ENCODE peak calls at places on chromosomes 4 and X, in six cellular contexts. One of them, this sample, is unnamed.

GRCh38 chr4:128061566-128062536 is 739 bp downstream of the LARP1B start:
- DNase-seq in hepatic stellate cell: peak
- DNase-seq in iris pigment epithelial cell: peak
- DNase-seq in iPS-NIHi11: peak
- DNase-seq in K562: peak
- DNase-seq in cardiac muscle cell: peak
- DNase-seq in this sample: peak

GRCh38 chr4:151174784-151175183 is 75.4 kb downstream of the RPS3A start:
- DNase-seq in iris pigment epithelial cell: no peak
- DNase-seq in iPS-NIHi11: no peak
- DNase-seq in K562: no peak
- DNase-seq in hepatic stellate cell: no peak
- DNase-seq in cardiac muscle cell: no peak
- DNase-seq in this sample: no peak

GRCh38 chrX:44873415-44874270 is 655 bp downstream of the KDM6A start:
- DNase-seq in K562: peak
- DNase-seq in cardiac muscle cell: peak
- DNase-seq in iPS-NIHi11: peak
- DNase-seq in iris pigment epithelial cell: peak
- DNase-seq in hepatic stellate cell: peak
- DNase-seq in this sample: peak

GRCh38 chr4:168540086-168540864 is 43.4 kb downstream of the PALLD start:
- DNase-seq in cardiac muscle cell: peak
- DNase-seq in iPS-NIHi11: no peak
- DNase-seq in iris pigment epithelial cell: peak
- DNase-seq in hepatic stellate cell: peak
- DNase-seq in K562: no peak
- DNase-seq in this sample: no peak

GRCh38 chrX:74353984-74354383 is 50.0 kb downstream of the ZCCHC13 start:
- DNase-seq in iPS-NIHi11: no peak
- DNase-seq in hepatic stellate cell: no peak
- DNase-seq in cardiac muscle cell: no peak
- DNase-seq in iris pigment epithelial cell: no peak
- DNase-seq in K562: no peak
- DNase-seq in this sample: no peak

GRCh38 chr4:15963001-15963451 is at the start of gene FGFBP2:
- DNase-seq in iPS-NIHi11: peak
- DNase-seq in K562: no peak
- DNase-seq in hepatic stellate cell: peak
- DNase-seq in iris pigment epithelial cell: peak
- DNase-seq in cardiac muscle cell: peak
- DNase-seq in this sample: peak

GRCh38 chrX:49271341-49271740 is 1.7 kb downstream of the PPP1R3F start:
- DNase-seq in iris pigment epithelial cell: no peak
- DNase-seq in cardiac muscle cell: no peak
- DNase-seq in K562: no peak
- DNase-seq in iPS-NIHi11: no peak
- DNase-seq in hepatic stellate cell: no peak
- DNase-seq in this sample: no peak

GRCh38 chrX:150408561-150408960 is 45.4 kb downstream of the MAMLD1 start:
- DNase-seq in K562: no peak
- DNase-seq in hepatic stellate cell: no peak
- DNase-seq in iris pigment epithelial cell: no peak
- DNase-seq in iPS-NIHi11: no peak
- DNase-seq in cardiac muscle cell: no peak
- DNase-seq in this sample: no peak

GRCh38 chrX:71911731-71912050 is 1.0 kb downstream of the NHSL2 start:
- DNase-seq in K562: no peak
- DNase-seq in iPS-NIHi11: no peak
- DNase-seq in hepatic stellate cell: no peak
- DNase-seq in iris pigment epithelial cell: no peak
- DNase-seq in cardiac muscle cell: peak
- DNase-seq in this sample: no peak

GRCh38 chr4:84809946-84810345 is 156.5 kb downstream of the WDFY3 start:
- DNase-seq in hepatic stellate cell: no peak
- DNase-seq in K562: no peak
- DNase-seq in cardiac muscle cell: no peak
- DNase-seq in iris pigment epithelial cell: no peak
- DNase-seq in iPS-NIHi11: no peak
- DNase-seq in this sample: no peak

GRCh38 chr4:142291299-142291698 is 554.8 kb downstream of the INPP4B start:
- DNase-seq in K562: no peak
- DNase-seq in hepatic stellate cell: no peak
- DNase-seq in cardiac muscle cell: no peak
- DNase-seq in iPS-NIHi11: no peak
- DNase-seq in iris pigment epithelial cell: no peak
- DNase-seq in this sample: no peak

GRCh38 chr4:128558896-128559669 is 250.4 kb upstream of the JADE1 start:
- DNase-seq in iPS-NIHi11: no peak
- DNase-seq in iris pigment epithelial cell: peak
- DNase-seq in cardiac muscle cell: no peak
- DNase-seq in K562: no peak
- DNase-seq in hepatic stellate cell: no peak
- DNase-seq in this sample: no peak

GRCh38 chr4:153669838-153670237 is 14.2 kb upstream of the TLR2 start:
- DNase-seq in cardiac muscle cell: no peak
- DNase-seq in hepatic stellate cell: no peak
- DNase-seq in K562: no peak
- DNase-seq in iris pigment epithelial cell: no peak
- DNase-seq in iPS-NIHi11: no peak
- DNase-seq in this sample: no peak

GRCh38 chrX:148629435-148629834 is 129.0 kb downstream of the AFF2 start:
- DNase-seq in cardiac muscle cell: no peak
- DNase-seq in hepatic stellate cell: no peak
- DNase-seq in iris pigment epithelial cell: no peak
- DNase-seq in K562: no peak
- DNase-seq in iPS-NIHi11: no peak
- DNase-seq in this sample: no peak

GRCh38 chr4:95585016-95585695 is 36.4 kb upstream of the UNC5C start:
- DNase-seq in iPS-NIHi11: no peak
- DNase-seq in cardiac muscle cell: no peak
- DNase-seq in hepatic stellate cell: no peak
- DNase-seq in K562: no peak
- DNase-seq in iris pigment epithelial cell: no peak
- DNase-seq in this sample: no peak

GRCh38 chrX:78119521-78120227 is 15.6 kb downstream of the PGK1 start:
- DNase-seq in iris pigment epithelial cell: no peak
- DNase-seq in iPS-NIHi11: peak
- DNase-seq in cardiac muscle cell: no peak
- DNase-seq in K562: no peak
- DNase-seq in hepatic stellate cell: no peak
- DNase-seq in this sample: peak

GRCh38 chr4:22170353-22170752 is 221.8 kb upstream of the KCNIP4 start:
- DNase-seq in iPS-NIHi11: no peak
- DNase-seq in hepatic stellate cell: no peak
- DNase-seq in K562: no peak
- DNase-seq in iris pigment epithelial cell: peak
- DNase-seq in cardiac muscle cell: no peak
- DNase-seq in this sample: no peak

GRCh38 chr4:7904942-7905341 is 34.7 kb downstream of the AFAP1 start:
- DNase-seq in iris pigment epithelial cell: peak
- DNase-seq in iPS-NIHi11: no peak
- DNase-seq in K562: no peak
- DNase-seq in hepatic stellate cell: peak
- DNase-seq in cardiac muscle cell: no peak
- DNase-seq in this sample: no peak

GRCh38 chr4:93748380-93748779 is 80.2 kb upstream of the ATOH1 start:
- DNase-seq in iPS-NIHi11: no peak
- DNase-seq in cardiac muscle cell: no peak
- DNase-seq in hepatic stellate cell: no peak
- DNase-seq in iris pigment epithelial cell: no peak
- DNase-seq in K562: no peak
- DNase-seq in this sample: no peak

GRCh38 chr4:117434424-117434823 is 349.0 kb upstream of the TRAM1L1 start:
- DNase-seq in iris pigment epithelial cell: no peak
- DNase-seq in hepatic stellate cell: no peak
- DNase-seq in K562: no peak
- DNase-seq in cardiac muscle cell: no peak
- DNase-seq in iPS-NIHi11: no peak
- DNase-seq in this sample: no peak

GRCh38 chr4:99381588-99382175 is 29.1 kb upstream of the ADH1C start:
- DNase-seq in cardiac muscle cell: no peak
- DNase-seq in hepatic stellate cell: no peak
- DNase-seq in iPS-NIHi11: no peak
- DNase-seq in iris pigment epithelial cell: no peak
- DNase-seq in K562: no peak
- DNase-seq in this sample: no peak

GRCh38 chr4:99927566-99927965 is 18.9 kb downstream of the DNAJB14 start:
- DNase-seq in hepatic stellate cell: no peak
- DNase-seq in cardiac muscle cell: no peak
- DNase-seq in K562: no peak
- DNase-seq in iris pigment epithelial cell: no peak
- DNase-seq in iPS-NIHi11: no peak
- DNase-seq in this sample: no peak

GRCh38 chrX:123830309-123830708 is 29.5 kb upstream of the XIAP start:
- DNase-seq in cardiac muscle cell: no peak
- DNase-seq in iris pigment epithelial cell: peak
- DNase-seq in iPS-NIHi11: peak
- DNase-seq in hepatic stellate cell: peak
- DNase-seq in K562: no peak
- DNase-seq in this sample: peak

GRCh38 chr4:82785248-82786003 is 13.2 kb downstream of the SCD5 start:
- DNase-seq in iPS-NIHi11: no peak
- DNase-seq in K562: no peak
- DNase-seq in iris pigment epithelial cell: peak
- DNase-seq in cardiac muscle cell: no peak
- DNase-seq in hepatic stellate cell: no peak
- DNase-seq in this sample: peak

GRCh38 chrX:25006586-25007058 is 9.1 kb downstream of the ARX start:
- DNase-seq in iris pigment epithelial cell: no peak
- DNase-seq in hepatic stellate cell: no peak
- DNase-seq in cardiac muscle cell: no peak
- DNase-seq in iPS-NIHi11: no peak
- DNase-seq in K562: no peak
- DNase-seq in this sample: no peak

GRCh38 chr4:45147866-45148265 is 421.5 kb upstream of the GNPDA2 start:
- DNase-seq in K562: no peak
- DNase-seq in iPS-NIHi11: no peak
- DNase-seq in hepatic stellate cell: no peak
- DNase-seq in cardiac muscle cell: no peak
- DNase-seq in iris pigment epithelial cell: peak
- DNase-seq in this sample: no peak

GRCh38 chr4:105296672-105297071 is 150.0 kb downstream of the TET2 start:
- DNase-seq in iris pigment epithelial cell: no peak
- DNase-seq in iPS-NIHi11: no peak
- DNase-seq in cardiac muscle cell: no peak
- DNase-seq in K562: no peak
- DNase-seq in hepatic stellate cell: no peak
- DNase-seq in this sample: no peak

GRCh38 chr4:57055873-57056272 is 54.3 kb downstream of the IGFBP7 start:
- DNase-seq in cardiac muscle cell: peak
- DNase-seq in iris pigment epithelial cell: no peak
- DNase-seq in hepatic stellate cell: no peak
- DNase-seq in iPS-NIHi11: peak
- DNase-seq in K562: no peak
- DNase-seq in this sample: no peak

GRCh38 chr4:55475394-55476243 is 71.1 kb downstream of the CLOCK start:
- DNase-seq in hepatic stellate cell: no peak
- DNase-seq in iris pigment epithelial cell: peak
- DNase-seq in cardiac muscle cell: no peak
- DNase-seq in K562: no peak
- DNase-seq in iPS-NIHi11: no peak
- DNase-seq in this sample: no peak